ENCODE peak calls at places on chromosomes 3 and 15, in four cellular contexts. L, N, C and F are unnamed samples.

GRCh38 chr3:13213490-13213889 is 140.3 kb upstream of the IQSEC1 start:
- DNase-seq in N (no peak), C (no peak), L (no peak), F (no peak)

GRCh38 chr3:13069495-13069894 is 3.7 kb downstream of the IQSEC1 start:
- DNase-seq in N (no peak), C (no peak), L (no peak), F (no peak)

GRCh38 chr3:109152326-109152725 is 15.8 kb downstream of the C3orf85 start:
- DNase-seq in N (no peak), C (no peak), L (no peak), F (no peak)

GRCh38 chr3:15017191-15017590 is 47.9 kb downstream of the MRPS25 start:
- DNase-seq in N (no peak), L (no peak), C (no peak), F (no peak)

GRCh38 chr15:70347321-70347720 is 249.6 kb upstream of the TLE3 start:
- DNase-seq in C (no peak), N (no peak), L (no peak), F (no peak)

GRCh38 chr3:49868951-49869454 is 703 bp downstream of the CAMKV start:
- DNase-seq in L (no peak), N (no peak), C (no peak), F (peak)

GRCh38 chr3:95759614-95760301 is 1054.6 kb upstream of the EPHA6 start:
- DNase-seq in L (no peak), N (no peak), C (no peak), F (no peak)

GRCh38 chr15:41849861-41850260 is 11.2 kb downstream of the PLA2G4B start:
- DNase-seq in L (no peak), C (no peak), N (no peak), F (no peak)

GRCh38 chr3:157026091-157026490 is 133.9 kb downstream of the CCNL1 start:
- DNase-seq in L (no peak), C (no peak), N (no peak), F (no peak)

GRCh38 chr3:150180349-150180748 is 209.7 kb upstream of the PFN2 start:
- DNase-seq in C (no peak), L (no peak), N (no peak), F (no peak)

GRCh38 chr15:63357657-63358161 is 23.9 kb downstream of the CA12 start:
- DNase-seq in C (no peak), N (no peak), L (no peak), F (no peak)

GRCh38 chr3:140128217-140129137 is 193.5 kb downstream of the CLSTN2 start:
- DNase-seq in C (no peak), L (peak), N (peak), F (peak)

GRCh38 chr15:48723964-48724363 is 78.5 kb upstream of the FBN1 start:
- DNase-seq in C (no peak), N (no peak), L (no peak), F (no peak)
- TF ChIP-seq CTCF in C (no peak), N (no peak), L (no peak), F (no peak)

DNA sequence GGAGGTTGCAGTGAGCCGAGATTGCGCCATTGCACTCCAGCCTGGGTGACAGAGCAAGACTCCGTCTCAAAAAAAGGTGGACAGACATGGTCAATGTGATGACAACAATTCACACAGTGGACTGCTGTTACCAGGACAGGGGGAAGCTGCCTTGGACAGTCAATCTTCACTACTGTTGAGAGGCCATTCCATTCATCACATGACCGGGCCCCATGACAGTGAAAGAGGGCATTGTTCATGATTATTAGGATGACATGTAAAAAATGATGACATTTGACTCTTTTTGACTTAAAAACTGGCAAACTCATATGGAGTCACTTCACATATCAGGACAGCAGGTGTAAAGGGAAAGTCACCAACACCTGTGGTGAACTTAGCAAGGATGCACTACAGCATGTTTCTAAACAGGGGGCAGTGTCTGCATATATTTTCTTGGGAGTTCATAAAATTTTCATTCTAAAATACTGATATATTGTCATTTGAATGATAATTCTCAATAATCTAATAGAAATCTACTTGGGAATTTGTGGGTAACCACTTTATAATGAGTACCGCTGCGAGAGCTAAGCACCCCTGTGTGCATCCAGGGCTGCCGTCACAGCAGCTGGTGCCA is 34.2 kb upstream of the LDHAL6B start:
- DNase-seq in L (no peak), C (no peak), N (no peak), F (no peak)
- TF ChIP-seq CTCF in L (no peak), C (peak), N (peak), F (peak)

GRCh38 chr15:84819291-84819768 is 2.2 kb downstream of the ALPK3 start:
- DNase-seq in C (no peak), N (no peak), L (no peak), F (no peak)
- TF ChIP-seq CTCF in C (no peak), N (peak), L (peak), F (peak)

GRCh38 chr3:126737527-126737926 is 33.5 kb downstream of the CHCHD6 start:
- DNase-seq in C (no peak), L (no peak), N (no peak), F (no peak)
- TF ChIP-seq CTCF in C (no peak), L (peak), N (no peak), F (no peak)

DNA sequence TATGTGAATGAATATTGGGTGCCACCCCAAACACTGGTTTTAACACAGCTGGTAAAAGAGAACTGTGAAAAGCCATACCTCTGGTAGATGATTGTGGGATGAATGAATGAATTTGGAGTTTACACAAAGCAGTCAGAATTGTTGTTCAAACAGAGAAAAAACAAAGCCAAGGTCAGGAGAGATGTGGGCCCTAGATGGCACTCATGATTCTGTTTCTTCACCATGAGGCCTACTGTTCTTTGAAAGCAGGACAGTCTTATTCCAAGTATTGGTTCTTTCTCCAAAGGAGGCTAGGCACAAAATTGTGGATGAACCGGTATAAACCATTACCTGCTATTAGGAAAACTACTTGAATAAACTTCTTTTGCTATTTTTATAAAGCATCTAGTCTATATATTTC is 97.6 kb downstream of the SAMMSON start:
- DNase-seq in C (no peak), N (no peak), L (no peak), F (no peak)
- TF ChIP-seq CTCF in C (no peak), N (no peak), L (no peak), F (no peak)

GRCh38 chr3:30012941-30013543 is 593.4 kb upstream of the TGFBR2 start:
- DNase-seq in C (no peak), L (peak), N (peak), F (peak)
- TF ChIP-seq CTCF in C (peak), L (no peak), N (peak), F (peak)

GRCh38 chr3:192408007-192408655 is 319.2 kb downstream of the FGF12 start:
- DNase-seq in L (no peak), N (peak), C (no peak), F (peak)
- TF ChIP-seq CTCF in L (no peak), N (no peak), C (no peak), F (no peak)